ENCODE peak calls at places on chromosomes 13 and 19, in six cellular contexts. P is suprapubic skin, D is GM23338, K is stomach, B is GM12878, X is H1. M is an unnamed sample. For H3K4me1, the result is how much of the 10 kb centered on the place peaks cover.

GRCh38 chr13:102870677-102871415 is 25.0 kb downstream of the ERCC5 start:
- DNase-seq in P (no peak), D (peak), K (peak), B (no peak), X (peak), M (no peak)

GRCh38 chr19:31351212-31352193 is 2.3 kb upstream of the TSHZ3 start:
- DNase-seq in P (no peak), D (peak), K (no peak), B (no peak), X (no peak), M (no peak)

GRCh38 chr19:5170329-5170745 is 170.3 kb downstream of the PTPRS start:
- DNase-seq in P (no peak), D (peak), K (peak), B (no peak), X (no peak), M (no peak)

GRCh38 chr19:51141181-51141580 is 920 bp upstream of the SIGLEC7 start:
- DNase-seq in P (no peak), D (no peak), K (no peak), B (no peak), X (no peak), M (no peak)

GRCh38 chr19:16497042-16497441 is 848 bp downstream of the C19orf44 start:
- DNase-seq in P (no peak), D (no peak), K (no peak), B (no peak), X (no peak), M (no peak)

GRCh38 chr19:19159534-19159933 is 10.5 kb downstream of the MEF2B start:
- DNase-seq in P (no peak), D (no peak), K (no peak), B (no peak), X (no peak), M (no peak)

GRCh38 chr13:75669706-75670105 is 33.6 kb downstream of the LMO7 start:
- DNase-seq in P (no peak), D (no peak), K (no peak), B (no peak), X (no peak), M (no peak)

GRCh38 chr13:21175656-21176194 is 627 bp downstream of the SKA3 start:
- DNase-seq in P (no peak), D (no peak), K (no peak), B (no peak), X (no peak), M (no peak)

GRCh38 chr13:69008503-69008902 is 1099.1 kb upstream of the ATXN8OS start:
- DNase-seq in P (no peak), D (no peak), K (no peak), B (no peak), X (no peak), M (no peak)

GRCh38 chr13:23378009-23378632 is 55.4 kb downstream of the SACS start:
- DNase-seq in P (no peak), D (peak), K (no peak), B (peak), X (no peak), M (no peak)

GRCh38 chr13:106919638-106920037 is 351.7 kb upstream of the ARGLU1 start:
- DNase-seq in P (no peak), D (peak), K (no peak), B (no peak), X (no peak), M (no peak)

GRCh38 chr19:18364826-18365528 is 21.0 kb upstream of the GDF15 start:
- DNase-seq in P (no peak), D (peak), K (peak), B (no peak), X (no peak), M (peak)

GRCh38 chr13:90708159-90708558 is 639.3 kb upstream of the MIR17HG start:
- DNase-seq in P (no peak), D (no peak), K (no peak), B (no peak), X (no peak), M (no peak)

GRCh38 chr19:40213882-40214570 is 4.2 kb downstream of the TTC9B start:
- DNase-seq in P (no peak), D (no peak), K (no peak), B (no peak), X (no peak), M (no peak)

GRCh38 chr13:113216165-113217056 is 7.0 kb downstream of the CUL4A start:
- DNase-seq in P (no peak), D (peak), K (peak), B (no peak), X (no peak), M (peak)

GRCh38 chr13:51557875-51558604 is 26.2 kb upstream of the WDFY2 start:
- DNase-seq in P (no peak), D (no peak), K (no peak), B (no peak), X (no peak), M (no peak)

GRCh38 chr13:43472980-43473379 is 313.8 kb downstream of the ENOX1 start:
- DNase-seq in P (no peak), D (no peak), K (no peak), B (no peak), X (no peak), M (no peak)

DNA sequence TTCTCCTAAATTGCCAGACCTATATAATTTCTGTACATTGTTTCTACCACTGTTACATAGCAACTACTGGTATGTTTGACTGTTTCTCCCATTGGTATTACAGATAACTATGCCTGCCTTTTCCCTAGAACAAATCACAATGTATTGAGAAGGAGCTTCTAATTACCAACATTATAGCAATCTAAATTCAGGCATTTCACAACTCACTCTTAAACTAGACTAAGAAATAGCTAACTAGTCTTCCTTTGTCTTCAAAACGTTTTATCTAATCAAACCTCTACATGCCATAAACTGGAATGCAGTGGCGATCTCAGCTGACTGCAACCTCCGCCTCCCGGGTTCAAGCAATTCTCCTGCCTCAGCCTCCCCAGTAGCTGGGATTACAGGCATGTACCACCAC is 18.2 kb downstream of the RBM26 start:
- DNase-seq in P (no peak), D (no peak), K (no peak), B (no peak), X (no peak), M (no peak)
- H3K4me1 ChIP-seq in P (under half), D (under half), K (half or more), B (half or more), X (under half), M (under half)

GRCh38 chr19:45615795-45616708 is 14.0 kb upstream of the GPR4 start:
- DNase-seq in P (peak), D (peak), K (peak), B (peak), X (peak), M (peak)
- TF ChIP-seq POLR2AphosphoS5 in P (no peak), D (peak), K (no peak), B (no peak), X (peak), M (no peak)

GRCh38 chr13:28494861-28495585 is at the start of gene FLT1:
- DNase-seq in P (no peak), D (peak), K (peak), B (no peak), X (peak), M (no peak)
- TF ChIP-seq CTCF in P (no peak), D (no peak), K (no peak), B (no peak), X (no peak), M (no peak)

DNA sequence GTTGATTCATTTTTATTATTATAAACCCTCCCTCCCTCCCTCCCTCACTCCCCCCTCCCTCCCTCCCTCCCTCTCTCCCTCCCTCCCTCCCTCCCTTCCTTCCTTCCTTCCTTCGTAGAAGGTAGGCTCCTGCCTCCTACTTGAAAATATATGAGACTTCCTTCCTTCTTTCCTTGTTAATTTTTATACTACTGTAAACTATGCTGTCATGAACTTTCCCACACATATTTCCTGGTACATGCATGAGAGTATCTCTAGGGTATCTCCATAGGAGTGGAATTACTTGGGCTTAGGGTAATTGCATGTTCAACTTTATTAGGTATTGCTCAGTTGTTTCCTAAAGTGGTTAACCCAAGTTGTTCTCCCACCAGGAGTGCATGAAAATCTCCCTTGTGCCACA is 330.6 kb downstream of the KCNRG start:
- DNase-seq in P (no peak), D (no peak), K (no peak), B (no peak), X (no peak), M (no peak)
- H3K4me1 ChIP-seq in P (under half), D (under half), K (under half), B (under half), X (under half), M (under half)

DNA sequence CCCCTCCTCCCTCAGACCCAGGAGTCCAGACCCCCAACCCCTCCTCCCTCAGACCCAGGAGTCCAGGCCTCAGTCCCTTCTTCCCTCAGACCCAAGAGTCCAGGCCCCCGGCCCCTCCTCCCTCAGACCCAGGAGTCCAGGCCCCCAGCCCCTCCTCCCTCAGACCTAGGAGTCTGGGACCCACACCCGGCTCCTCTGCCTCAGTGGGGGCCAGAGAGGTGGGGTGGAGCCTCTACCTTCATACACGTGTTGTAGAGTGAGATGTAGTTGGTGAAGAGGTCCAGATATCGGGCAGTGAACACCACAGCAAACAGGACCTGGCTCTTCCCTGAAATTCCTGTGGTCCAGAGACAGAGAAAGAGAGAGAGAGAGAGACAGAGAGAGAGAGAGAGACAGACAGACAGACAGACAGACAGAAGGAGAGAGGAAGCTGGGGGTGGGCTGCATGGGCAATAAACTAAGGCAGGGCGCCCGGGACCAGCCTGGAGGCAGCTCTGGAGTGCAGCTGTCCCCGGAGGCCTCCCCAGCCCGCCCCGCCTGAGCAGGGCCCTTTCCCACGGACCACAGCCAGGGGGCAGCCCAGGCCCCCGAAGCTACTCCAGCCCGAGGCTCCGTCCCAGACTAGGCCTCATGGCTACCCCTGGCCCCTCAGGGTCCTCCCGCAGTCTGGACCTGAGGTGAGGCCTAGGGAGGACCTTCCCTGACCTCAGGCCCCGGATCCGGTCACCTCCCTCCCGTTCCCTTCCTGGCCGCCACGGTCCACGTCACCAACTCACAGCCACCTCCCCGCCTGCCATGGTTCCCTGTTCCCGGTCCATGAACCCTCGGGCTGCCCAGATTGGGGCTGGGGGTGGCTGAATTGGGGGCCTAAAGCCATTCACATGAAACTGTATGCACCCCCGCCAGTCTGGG is 907 bp downstream of the KDELR1 start:
- DNase-seq in P (peak), D (peak), K (peak), B (no peak), X (no peak), M (peak)
- TF ChIP-seq POLR2AphosphoS5 in P (no peak), D (no peak), K (no peak), B (no peak), X (peak), M (peak)

GRCh38 chr19:795691-796581 is 1.3 kb upstream of the PTBP1 start:
- DNase-seq in P (no peak), D (no peak), K (no peak), B (no peak), X (no peak), M (no peak)

GRCh38 chr19:798415-799075 is 1.3 kb downstream of the PTBP1 start:
- DNase-seq in P (no peak), D (no peak), K (no peak), B (no peak), X (no peak), M (no peak)

GRCh38 chr19:797528-798414 is 519 bp downstream of the PTBP1 start:
- DNase-seq in P (peak), D (peak), K (peak), B (peak), X (no peak), M (peak)

GRCh38 chr19:794989-795658 is 2.1 kb upstream of the PTBP1 start:
- DNase-seq in P (no peak), D (peak), K (no peak), B (no peak), X (no peak), M (no peak)

DNA sequence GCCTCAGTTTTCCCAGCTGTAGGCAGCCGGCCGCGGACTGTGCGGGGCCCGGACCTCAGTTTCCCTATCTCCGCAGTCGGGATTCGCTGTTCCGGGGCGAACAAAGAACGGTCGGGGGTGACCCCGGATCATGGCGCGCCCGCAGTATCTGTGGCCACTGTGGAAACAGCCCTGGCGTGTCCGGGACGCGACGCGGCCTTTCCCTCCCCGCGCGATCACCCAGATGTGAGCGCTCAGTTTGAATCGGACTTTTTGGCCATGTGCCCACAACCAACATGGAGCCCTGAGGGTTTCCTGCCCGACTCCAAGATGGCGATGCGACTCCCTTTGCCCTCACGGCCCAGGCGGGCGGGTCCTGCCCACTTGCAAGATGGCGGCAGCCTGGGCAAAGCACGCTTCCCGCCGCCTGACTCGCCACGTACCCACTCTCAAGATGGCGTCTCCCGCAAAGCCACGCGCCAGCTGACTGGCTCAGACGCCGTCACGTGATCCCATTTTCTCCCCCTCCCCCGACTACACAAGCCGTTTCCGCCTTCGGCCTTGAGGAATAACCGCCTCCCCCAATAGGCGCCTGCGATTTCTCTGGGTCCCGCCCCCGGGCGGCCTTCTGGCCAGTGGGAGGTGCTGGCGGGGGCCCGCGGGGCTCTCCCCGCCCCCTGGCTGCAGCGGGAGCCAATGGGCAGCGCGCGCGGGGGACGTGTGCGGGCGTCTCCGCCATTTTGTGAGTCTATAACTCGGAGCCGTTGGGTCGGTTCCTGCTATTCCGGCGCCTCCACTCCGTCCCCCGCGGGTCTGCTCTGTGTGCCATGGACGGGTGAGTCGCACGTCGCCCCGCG is at the start of gene PTBP1:
- DNase-seq in P (peak), D (peak), K (peak), B (peak), X (peak), M (peak)
- TF ChIP-seq CTCF in P (no peak), D (no peak), K (peak), B (no peak), X (no peak), M (no peak)

DNA sequence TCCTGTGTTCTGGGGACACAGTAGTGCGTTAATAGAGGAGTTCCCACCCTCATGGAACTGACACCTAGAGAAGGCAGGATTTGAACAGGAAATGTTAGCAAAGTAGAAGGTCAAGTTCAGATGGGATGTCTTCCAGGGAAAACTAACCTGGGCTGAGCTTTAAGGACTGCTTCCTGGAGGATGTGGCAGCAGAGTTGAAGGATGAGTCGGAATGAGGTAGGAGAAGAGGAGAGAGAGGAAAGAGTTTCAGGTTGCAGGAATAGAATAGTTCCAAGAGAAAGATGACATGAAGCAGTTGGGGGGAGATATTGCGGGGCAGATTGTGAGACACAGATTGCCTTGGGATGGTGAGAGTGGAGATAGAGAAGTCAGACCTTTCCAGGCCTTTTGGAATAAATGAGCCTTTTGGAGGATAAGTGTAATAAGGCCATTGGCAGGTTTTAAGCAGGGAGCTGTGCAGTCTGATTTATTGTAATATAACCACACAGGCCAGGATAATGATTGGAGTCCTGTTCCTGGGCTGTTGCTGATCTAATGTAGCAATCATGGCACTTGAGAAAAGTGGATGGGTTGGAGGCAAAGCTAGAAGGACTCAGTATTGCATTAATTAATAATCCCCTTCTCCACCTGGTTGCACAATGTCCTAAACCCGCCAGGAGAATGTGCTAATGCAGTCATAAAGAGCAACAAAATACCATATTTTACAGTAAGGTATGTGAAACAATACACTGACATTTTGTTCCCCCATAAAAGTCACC is 205.4 kb downstream of the SHISA2 start:
- DNase-seq in P (no peak), D (no peak), K (no peak), B (no peak), X (no peak), M (no peak)
- H3K4me1 ChIP-seq in P (under half), D (under half), K (under half), B (under half), X (under half), M (under half)